ENCODE peak calls at places on chromosome 3, in ten cellular contexts. H is Calu3; U is astrocyte of the spinal cord; A is RWPE1; E is CD4-positive, alpha-beta T cell; C is fibroblast of mammary gland; Z is endothelial cell; G is suprapubic skin; Y is progenitor cell of endocrine pancreas; V is colonic mucosa. N is an unnamed sample.

GRCh38 chr3:133119146-133119545 is 81.0 kb downstream of the TMEM108 start:
- DNase-seq in H (no peak), U (no peak), A (no peak), E (no peak), C (no peak), Z (no peak), G (no peak), Y (no peak), V (no peak), N (no peak)

GRCh38 chr3:169846458-169847193 is 23.1 kb downstream of the LRRC31 start:
- DNase-seq in H (no peak), U (peak), A (peak), E (no peak), C (peak), Z (no peak), G (no peak), Y (no peak), V (no peak), N (no peak)

GRCh38 chr3:185176756-185177359 is 24.0 kb upstream of the C3orf70 start:
- DNase-seq in H (peak), U (peak), A (peak), E (no peak), C (peak), Z (peak), G (no peak), Y (no peak), V (peak), N (peak)

GRCh38 chr3:52108302-52109232 is 45.7 kb downstream of the POC1A start:
- DNase-seq in H (no peak), U (no peak), A (no peak), E (no peak), C (peak), Z (no peak), G (no peak), Y (no peak), V (no peak), N (no peak)

GRCh38 chr3:119817071-119817470 is 35.2 kb downstream of the NR1I2 start:
- DNase-seq in H (no peak), U (no peak), A (no peak), E (no peak), C (no peak), Z (no peak), G (no peak), Y (no peak), V (no peak), N (no peak)

GRCh38 chr3:32391643-32392529 is at the start of gene CMTM7:
- DNase-seq in H (peak), U (peak), A (peak), E (peak), C (peak), Z (peak), G (peak), Y (peak), V (peak), N (peak)

GRCh38 chr3:94024385-94024784 is 4.0 kb downstream of the STX19 start:
- DNase-seq in H (no peak), U (peak), A (no peak), E (no peak), C (peak), Z (no peak), G (no peak), Y (no peak), V (peak), N (no peak)

GRCh38 chr3:160665231-160665630 is 11.7 kb upstream of the ARL14 start:
- DNase-seq in H (no peak), U (no peak), A (no peak), E (no peak), C (no peak), Z (no peak), G (no peak), Y (no peak), V (no peak), N (no peak)

GRCh38 chr3:11616551-11616950 is 27.2 kb downstream of the VGLL4 start:
- DNase-seq in H (no peak), U (no peak), A (no peak), E (no peak), C (no peak), Z (no peak), G (no peak), Y (no peak), V (no peak), N (no peak)

GRCh38 chr3:43691120-43692002 is 623 bp downstream of the ABHD5 start:
- DNase-seq in H (peak), U (peak), A (peak), E (peak), C (peak), Z (peak), G (peak), Y (peak), V (peak), N (peak)

GRCh38 chr3:14124223-14124614 is 451 bp downstream of the CHCHD4 start:
- DNase-seq in H (peak), U (no peak), A (peak), E (peak), C (peak), Z (peak), G (peak), Y (no peak), V (peak), N (peak)

DNA sequence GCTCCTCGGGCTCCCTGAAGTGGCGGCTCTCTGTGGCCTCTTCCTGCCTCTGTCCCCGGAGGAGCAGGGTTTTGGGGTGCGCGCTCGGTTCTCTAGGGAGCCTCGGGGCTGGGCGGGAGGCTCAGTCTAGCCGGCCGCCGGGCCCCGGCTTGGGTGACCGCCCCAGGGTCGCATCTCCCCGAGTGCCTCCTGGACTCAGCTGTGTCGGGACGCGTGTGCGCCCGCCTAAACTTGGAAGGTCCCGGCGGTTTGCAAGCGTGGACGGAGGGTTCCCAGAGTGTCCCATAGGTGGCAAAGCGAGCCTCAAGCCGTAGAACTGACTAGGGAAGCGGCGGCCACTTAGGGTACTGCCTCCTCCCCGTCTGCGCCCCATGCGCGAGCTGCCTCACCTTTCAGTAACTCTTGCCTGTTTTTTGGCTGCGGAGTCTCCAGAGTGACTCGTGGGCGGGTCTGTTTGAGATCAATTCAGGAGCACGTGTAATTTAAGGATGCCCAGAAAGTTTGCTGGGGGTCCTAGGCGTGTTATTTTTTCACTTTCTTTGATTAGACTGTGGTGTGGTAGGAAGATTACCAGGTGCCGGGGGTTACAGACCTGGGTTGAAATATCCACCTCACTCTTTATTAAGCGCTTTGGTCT is 690 bp downstream of the ACTL6A start:
- DNase-seq in H (peak), U (peak), A (peak), E (peak), C (peak), Z (peak), G (peak), Y (peak), V (peak), N (peak)
- TF ChIP-seq CTCF in H (peak), U (peak), A (peak), E (no peak), C (peak), Z (no peak), G (peak), Y (peak), V (peak), N (peak)

GRCh38 chr3:46716461-46717441 is 918 bp downstream of the PRSS50 start:
- DNase-seq in H (no peak), U (no peak), A (no peak), E (no peak), C (no peak), Z (no peak), G (no peak), Y (no peak), V (peak), N (no peak)

GRCh38 chr3:46719044-46719565 is 1.4 kb upstream of the PRSS50 start:
- DNase-seq in H (no peak), U (no peak), A (no peak), E (no peak), C (no peak), Z (no peak), G (no peak), Y (no peak), V (no peak), N (no peak)

GRCh38 chr3:46715507-46716175 is 2.0 kb downstream of the PRSS50 start:
- DNase-seq in H (no peak), U (no peak), A (no peak), E (no peak), C (no peak), Z (no peak), G (no peak), Y (no peak), V (no peak), N (no peak)

GRCh38 chr3:46719735-46720271 is 2.1 kb upstream of the PRSS50 start:
- DNase-seq in H (no peak), U (no peak), A (no peak), E (no peak), C (no peak), Z (no peak), G (no peak), Y (no peak), V (no peak), N (no peak)

DNA sequence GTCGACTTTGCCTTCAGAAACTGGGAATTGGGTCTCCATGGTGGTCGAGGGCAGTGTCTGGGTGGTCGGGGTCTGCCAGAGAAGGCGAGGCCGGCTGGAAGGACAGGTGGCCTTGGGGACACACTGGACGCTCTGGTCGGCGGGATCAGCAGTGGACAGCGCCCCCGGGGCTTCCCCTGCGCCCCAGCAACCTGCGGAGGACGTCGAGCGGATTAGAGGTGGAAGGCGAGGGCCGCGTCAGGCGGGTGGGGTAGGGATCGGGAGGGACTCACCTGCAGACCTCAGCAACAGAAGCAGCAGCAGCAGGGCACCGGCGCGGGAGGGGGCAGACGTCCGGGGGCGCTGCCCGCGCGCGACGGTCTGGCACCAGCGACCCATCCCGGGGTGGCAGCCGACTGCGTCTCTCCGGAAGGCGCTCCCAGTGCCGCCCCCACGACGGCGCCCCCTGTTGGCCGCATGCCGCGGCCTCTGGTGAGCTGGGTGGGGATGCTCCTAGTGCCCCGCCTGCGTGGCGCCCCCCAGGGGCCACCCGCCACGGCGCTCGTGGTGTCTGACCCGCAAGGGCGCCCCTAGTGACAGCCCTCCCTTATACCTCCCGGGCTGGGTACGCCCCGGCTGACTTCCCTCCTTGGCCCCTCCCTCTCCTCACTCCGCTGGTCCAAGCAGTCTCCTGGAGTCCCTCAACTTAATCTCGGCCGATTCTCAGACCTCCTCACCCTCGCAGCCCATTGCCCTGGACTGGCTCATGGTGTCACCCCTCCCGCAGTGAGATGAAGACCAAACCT is at the start of gene PRSS50:
- DNase-seq in H (no peak), U (no peak), A (no peak), E (no peak), C (no peak), Z (no peak), G (no peak), Y (no peak), V (peak), N (no peak)
- TF ChIP-seq CTCF in H (peak), U (peak), A (peak), E (no peak), C (no peak), Z (peak), G (no peak), Y (peak), V (no peak), N (peak)

DNA sequence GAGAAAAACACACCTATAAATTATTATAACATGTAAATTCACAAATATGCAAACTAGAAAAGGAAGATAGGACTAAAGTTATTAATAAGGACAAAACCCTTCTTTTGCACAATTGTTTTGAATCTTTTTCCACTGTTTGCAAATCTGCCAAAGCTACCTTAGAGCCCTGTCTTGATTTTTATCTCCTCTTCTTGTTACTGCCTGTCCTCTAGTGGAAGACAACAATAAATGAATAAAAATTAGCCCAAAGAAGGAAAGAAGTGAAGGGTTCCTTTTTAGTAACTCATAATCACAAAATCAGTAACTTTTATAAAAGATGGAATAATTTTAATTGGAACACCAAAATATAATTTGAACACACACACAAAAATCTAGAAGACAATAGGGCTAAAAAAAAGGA is 2.7 kb downstream of the CD200R1 start:
- DNase-seq in H (no peak), U (no peak), A (no peak), E (no peak), C (no peak), Z (no peak), G (no peak), Y (no peak), V (no peak), N (no peak)
- TF ChIP-seq CTCF in H (no peak), U (no peak), A (no peak), E (no peak), C (no peak), Z (no peak), G (no peak), Y (no peak), V (no peak), N (no peak)

DNA sequence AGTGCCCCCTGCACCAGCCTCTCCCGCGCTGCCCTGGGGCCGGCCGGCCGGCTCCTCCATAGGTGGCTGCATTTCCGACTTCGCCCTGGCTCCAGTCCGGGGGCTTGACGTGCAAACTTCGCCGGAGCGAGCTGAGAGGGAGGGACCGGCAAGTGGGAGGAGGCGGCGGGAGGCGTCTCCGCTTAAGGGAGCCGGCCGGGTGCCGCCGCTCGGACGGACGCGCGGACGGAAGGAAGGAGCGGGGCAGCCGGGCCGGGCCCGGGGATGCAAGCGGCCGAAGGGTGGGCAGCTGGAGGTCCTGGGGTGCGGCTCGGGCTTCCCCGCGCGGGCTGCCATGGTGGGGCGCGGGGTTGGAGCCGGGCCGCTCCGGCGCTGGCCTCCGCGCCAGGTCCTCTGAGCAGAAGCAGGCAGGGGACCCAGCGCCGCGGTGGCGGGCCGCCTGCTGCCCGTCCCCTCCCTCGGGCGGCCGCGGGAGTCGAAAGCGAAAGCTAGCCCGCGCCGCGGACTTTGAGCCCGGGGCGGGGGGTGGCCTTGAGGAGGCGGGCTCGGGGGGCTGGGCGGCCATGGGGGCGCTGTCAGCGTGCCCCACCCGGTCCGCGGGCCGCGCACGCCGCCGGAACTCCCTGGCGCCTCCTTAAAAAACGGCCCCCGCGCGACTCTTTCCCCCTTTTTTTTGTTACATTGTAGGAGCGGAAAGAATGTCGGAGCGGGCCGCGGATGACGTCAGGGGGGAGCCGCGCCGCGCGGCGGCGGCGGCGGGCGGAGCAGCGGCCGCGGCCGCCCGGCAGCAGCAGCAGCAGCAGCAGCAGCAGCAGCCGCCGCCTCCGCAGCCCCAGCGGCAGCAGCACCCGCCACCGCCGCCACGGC is at the start of gene SCAANT1:
- DNase-seq in H (peak), U (peak), A (peak), E (peak), C (peak), Z (peak), G (peak), Y (peak), V (peak), N (peak)
- TF ChIP-seq CTCF in H (no peak), U (no peak), A (peak), E (no peak), C (no peak), Z (no peak), G (no peak), Y (peak), V (no peak), N (no peak)